ENCODE peak calls at places on chromosomes 6 and 20, in five cellular contexts. One of them, this sample, is unnamed.

GRCh38 chr6:84773431-84774173 is 9.2 kb upstream of the TBX18 start:
- DNase-seq in T-cell: no peak
- DNase-seq in HS-27A: no peak
- DNase-seq in HepG2: no peak
- DNase-seq in iPS-NIHi11: peak
- DNase-seq in this sample: peak

GRCh38 chr20:14958626-14959025 is 621.2 kb upstream of the FLRT3 start:
- DNase-seq in T-cell: no peak
- DNase-seq in HS-27A: no peak
- DNase-seq in iPS-NIHi11: no peak
- DNase-seq in HepG2: no peak
- DNase-seq in this sample: no peak

GRCh38 chr6:8238772-8239683 is 136.7 kb upstream of the EEF1E1 start:
- DNase-seq in HepG2: no peak
- DNase-seq in HS-27A: no peak
- DNase-seq in T-cell: no peak
- DNase-seq in iPS-NIHi11: peak
- DNase-seq in this sample: no peak

GRCh38 chr6:159451051-159451450 is 242.0 kb downstream of the SOD2 start:
- DNase-seq in HS-27A: no peak
- DNase-seq in T-cell: no peak
- DNase-seq in HepG2: no peak
- DNase-seq in iPS-NIHi11: no peak
- DNase-seq in this sample: no peak

GRCh38 chr6:104312851-104313250 is 546.9 kb downstream of the HACE1 start:
- DNase-seq in HS-27A: no peak
- DNase-seq in HepG2: no peak
- DNase-seq in iPS-NIHi11: no peak
- DNase-seq in T-cell: no peak
- DNase-seq in this sample: no peak

GRCh38 chr6:42714098-42714761 is 8.2 kb downstream of the PRPH2 start:
- DNase-seq in HepG2: no peak
- DNase-seq in iPS-NIHi11: no peak
- DNase-seq in HS-27A: no peak
- DNase-seq in T-cell: no peak
- DNase-seq in this sample: no peak

GRCh38 chr6:14759976-14760672 is 485.7 kb upstream of the JARID2 start:
- DNase-seq in iPS-NIHi11: no peak
- DNase-seq in HS-27A: no peak
- DNase-seq in HepG2: no peak
- DNase-seq in T-cell: no peak
- DNase-seq in this sample: no peak

GRCh38 chr6:161353208-161353613 is 79.3 kb upstream of the AGPAT4 start:
- DNase-seq in HepG2: peak
- DNase-seq in HS-27A: no peak
- DNase-seq in T-cell: no peak
- DNase-seq in iPS-NIHi11: peak
- DNase-seq in this sample: no peak

GRCh38 chr6:112443666-112444065 is 96.5 kb downstream of the RFPL4B start:
- DNase-seq in T-cell: no peak
- DNase-seq in iPS-NIHi11: no peak
- DNase-seq in HS-27A: no peak
- DNase-seq in HepG2: no peak
- DNase-seq in this sample: peak

GRCh38 chr20:3174442-3175263 is 1.3 kb upstream of the LZTS3 start:
- DNase-seq in T-cell: no peak
- DNase-seq in iPS-NIHi11: no peak
- DNase-seq in HS-27A: no peak
- DNase-seq in HepG2: no peak
- DNase-seq in this sample: no peak

GRCh38 chr6:99614430-99615161 is 8.0 kb downstream of the PRDM13 start:
- DNase-seq in iPS-NIHi11: peak
- DNase-seq in T-cell: no peak
- DNase-seq in HS-27A: no peak
- DNase-seq in HepG2: no peak
- DNase-seq in this sample: no peak

GRCh38 chr20:37523012-37523391 is 2.0 kb downstream of the NNAT start:
- DNase-seq in iPS-NIHi11: no peak
- DNase-seq in HS-27A: no peak
- DNase-seq in T-cell: no peak
- DNase-seq in HepG2: no peak
- DNase-seq in this sample: no peak

GRCh38 chr6:139544699-139545052 is 170.2 kb upstream of the CITED2 start:
- DNase-seq in HepG2: no peak
- DNase-seq in iPS-NIHi11: no peak
- DNase-seq in T-cell: no peak
- DNase-seq in HS-27A: no peak
- DNase-seq in this sample: no peak

GRCh38 chr20:20492521-20493334 is 124.8 kb downstream of the INSM1 start:
- DNase-seq in iPS-NIHi11: peak
- DNase-seq in HepG2: no peak
- DNase-seq in T-cell: no peak
- DNase-seq in HS-27A: no peak
- DNase-seq in this sample: no peak

GRCh38 chr6:125948455-125948854 is 8.1 kb upstream of the HINT3 start:
- DNase-seq in T-cell: no peak
- DNase-seq in HS-27A: no peak
- DNase-seq in HepG2: no peak
- DNase-seq in iPS-NIHi11: no peak
- DNase-seq in this sample: no peak

GRCh38 chr20:998431-998830 is 3.7 kb downstream of the RSPO4 start:
- DNase-seq in iPS-NIHi11: no peak
- DNase-seq in HepG2: no peak
- DNase-seq in HS-27A: no peak
- DNase-seq in T-cell: no peak
- DNase-seq in this sample: no peak

GRCh38 chr6:157873735-157874344 is 50.8 kb downstream of the SNX9 start:
- DNase-seq in HS-27A: peak
- DNase-seq in iPS-NIHi11: peak
- DNase-seq in T-cell: peak
- DNase-seq in HepG2: peak
- DNase-seq in this sample: peak

GRCh38 chr20:779771-780170 is 11.5 kb upstream of the SLC52A3 start:
- DNase-seq in T-cell: no peak
- DNase-seq in iPS-NIHi11: no peak
- DNase-seq in HS-27A: no peak
- DNase-seq in HepG2: no peak
- DNase-seq in this sample: no peak

GRCh38 chr6:135280375-135281136 is 99.4 kb downstream of the MYB start:
- DNase-seq in iPS-NIHi11: no peak
- DNase-seq in T-cell: no peak
- DNase-seq in HepG2: no peak
- DNase-seq in HS-27A: no peak
- DNase-seq in this sample: no peak

GRCh38 chr6:125170376-125170775 is 16.8 kb downstream of the TPD52L1 start:
- DNase-seq in iPS-NIHi11: no peak
- DNase-seq in HS-27A: no peak
- DNase-seq in T-cell: no peak
- DNase-seq in HepG2: no peak
- DNase-seq in this sample: no peak

GRCh38 chr20:16615199-16615598 is 42.0 kb upstream of the KIF16B start:
- DNase-seq in HS-27A: peak
- DNase-seq in iPS-NIHi11: peak
- DNase-seq in HepG2: no peak
- DNase-seq in T-cell: no peak
- DNase-seq in this sample: no peak

GRCh38 chr20:428658-429200 is 20.6 kb downstream of the RBCK1 start:
- DNase-seq in iPS-NIHi11: peak
- DNase-seq in HepG2: no peak
- DNase-seq in HS-27A: no peak
- DNase-seq in T-cell: no peak
- DNase-seq in this sample: peak

GRCh38 chr6:43714311-43715055 is 26.9 kb upstream of the MRPS18A start:
- DNase-seq in HS-27A: no peak
- DNase-seq in HepG2: peak
- DNase-seq in iPS-NIHi11: peak
- DNase-seq in T-cell: no peak
- DNase-seq in this sample: no peak

GRCh38 chr6:35080016-35080680 is 61.0 kb downstream of the TCP11 start:
- DNase-seq in T-cell: no peak
- DNase-seq in HS-27A: no peak
- DNase-seq in iPS-NIHi11: no peak
- DNase-seq in HepG2: no peak
- DNase-seq in this sample: no peak

GRCh38 chr20:38602185-38602581 is 574 bp downstream of the ARHGAP40 start:
- DNase-seq in HS-27A: no peak
- DNase-seq in iPS-NIHi11: no peak
- DNase-seq in HepG2: no peak
- DNase-seq in T-cell: no peak
- DNase-seq in this sample: no peak

GRCh38 chr20:59141818-59142581 is 21.6 kb upstream of the ZNF831 start:
- DNase-seq in iPS-NIHi11: peak
- DNase-seq in T-cell: no peak
- DNase-seq in HS-27A: no peak
- DNase-seq in HepG2: no peak
- DNase-seq in this sample: no peak

GRCh38 chr6:106530502-106530901 is 98.8 kb downstream of the RTN4IP1 start:
- DNase-seq in HepG2: no peak
- DNase-seq in T-cell: no peak
- DNase-seq in HS-27A: no peak
- DNase-seq in iPS-NIHi11: no peak
- DNase-seq in this sample: no peak

GRCh38 chr6:164085086-164085485 is 670.6 kb downstream of the QKI start:
- DNase-seq in HepG2: no peak
- DNase-seq in T-cell: no peak
- DNase-seq in iPS-NIHi11: no peak
- DNase-seq in HS-27A: no peak
- DNase-seq in this sample: no peak

GRCh38 chr20:58690351-58690750 is 2.2 kb upstream of the NPEPL1 start:
- DNase-seq in iPS-NIHi11: no peak
- DNase-seq in HepG2: no peak
- DNase-seq in HS-27A: no peak
- DNase-seq in T-cell: no peak
- DNase-seq in this sample: no peak

GRCh38 chr20:14295812-14296211 is 41.6 kb downstream of the FLRT3 start:
- DNase-seq in HS-27A: no peak
- DNase-seq in T-cell: no peak
- DNase-seq in HepG2: no peak
- DNase-seq in iPS-NIHi11: no peak
- DNase-seq in this sample: no peak

GRCh38 chr6:12472601-12473038 is 182.5 kb downstream of the EDN1 start:
- DNase-seq in T-cell: no peak
- DNase-seq in HepG2: peak
- DNase-seq in iPS-NIHi11: no peak
- DNase-seq in HS-27A: no peak
- DNase-seq in this sample: peak